ENCODE peak calls at places on chromosomes 13 and 19, in ten cellular contexts. B is PC-9; T is progenitor cell of endocrine pancreas; Q is ELR; L is stimulated activated CD8-positive, alpha-beta memory T cell treated with anti-CD3 and anti-CD28 coated beads, Interleukin-2, amount 100 ng/mL, for 1 hour; W is HT1080; X is NCI-H1105 treated with DMSO at 0.1 percent for 48 hours; F is suprapubic skin; U is upper lobe of right lung; G is fibroblast of gingiva. A is an unnamed sample.

GRCh38 chr13:41001695-41002094 is 17.4 kb downstream of the ELF1 start:
- DNase-seq in B (no peak), T (no peak), Q (no peak), L (no peak), W (no peak), X (no peak), F (no peak), U (no peak), G (no peak), A (no peak)

GRCh38 chr13:51639171-51639570 is 54.9 kb downstream of the WDFY2 start:
- DNase-seq in B (no peak), T (no peak), Q (peak), L (no peak), W (no peak), X (no peak), F (no peak), U (no peak), G (no peak), A (no peak)

GRCh38 chr19:41159861-41160260 is 33.2 kb upstream of the CYP2S1 start:
- DNase-seq in B (no peak), T (no peak), Q (no peak), L (no peak), W (no peak), X (no peak), F (no peak), U (no peak), G (no peak), A (no peak)

GRCh38 chr19:11963566-11964355 is 1.1 kb upstream of the ZNF763 start:
- DNase-seq in B (peak), T (peak), Q (peak), L (peak), W (peak), X (peak), F (peak), U (peak), G (peak), A (peak)

GRCh38 chr19:2311093-2311492 is 3.1 kb upstream of the LINGO3 start:
- DNase-seq in B (no peak), T (no peak), Q (no peak), L (no peak), W (no peak), X (no peak), F (no peak), U (no peak), G (no peak), A (no peak)

GRCh38 chr13:105139380-105140285 is 1395.8 kb downstream of the EFNB2 start:
- DNase-seq in B (peak), T (no peak), Q (no peak), L (peak), W (peak), X (peak), F (peak), U (peak), G (no peak), A (no peak)

GRCh38 chr13:90717451-90717936 is 630.0 kb upstream of the MIR17HG start:
- DNase-seq in B (peak), T (no peak), Q (peak), L (no peak), W (peak), X (no peak), F (no peak), U (no peak), G (peak), A (no peak)

GRCh38 chr19:42099336-42099925 is 23.5 kb downstream of the ZNF574 start:
- DNase-seq in B (no peak), T (no peak), Q (no peak), L (no peak), W (no peak), X (no peak), F (no peak), U (no peak), G (no peak), A (no peak)

GRCh38 chr19:18098891-18099622 is 1.5 kb downstream of the MAST3 start:
- DNase-seq in B (no peak), T (no peak), Q (no peak), L (no peak), W (no peak), X (no peak), F (no peak), U (peak), G (no peak), A (no peak)

GRCh38 chr13:113759525-113760137 is 605 bp downstream of the TMEM255B start:
- DNase-seq in B (no peak), T (no peak), Q (peak), L (no peak), W (no peak), X (peak), F (peak), U (peak), G (no peak), A (no peak)

GRCh38 chr19:45769821-45770191 is 754 bp upstream of the SIX5 start:
- DNase-seq in B (no peak), T (no peak), Q (peak), L (peak), W (no peak), X (peak), F (peak), U (no peak), G (peak), A (peak)

GRCh38 chr19:15452111-15453047 is 2.6 kb upstream of the WIZ start:
- DNase-seq in B (peak), T (peak), Q (peak), L (no peak), W (peak), X (no peak), F (peak), U (peak), G (peak), A (peak)

GRCh38 chr13:112696869-112697465 is 7.1 kb downstream of the ATP11A start:
- DNase-seq in B (no peak), T (no peak), Q (no peak), L (no peak), W (no peak), X (no peak), F (peak), U (no peak), G (no peak), A (no peak)

GRCh38 chr13:67230774-67231480 is 791 bp upstream of the PCDH9 start:
- DNase-seq in B (peak), T (peak), Q (peak), L (no peak), W (peak), X (peak), F (peak), U (peak), G (peak), A (peak)

GRCh38 chr19:8096071-8096470 is 43.5 kb downstream of the CCL25 start:
- DNase-seq in B (no peak), T (no peak), Q (no peak), L (no peak), W (no peak), X (no peak), F (no peak), U (no peak), G (no peak), A (no peak)

GRCh38 chr13:110677731-110678545 is 28.0 kb downstream of the CARS2 start:
- DNase-seq in B (no peak), T (no peak), Q (peak), L (no peak), W (no peak), X (no peak), F (no peak), U (no peak), G (no peak), A (no peak)

GRCh38 chr13:58032676-58033440 is 401.3 kb downstream of the PCDH17 start:
- DNase-seq in B (no peak), T (no peak), Q (no peak), L (no peak), W (no peak), X (no peak), F (no peak), U (no peak), G (no peak), A (no peak)

GRCh38 chr19:24054044-24054935 is 32.7 kb upstream of the ZNF254 start:
- DNase-seq in B (peak), T (no peak), Q (peak), L (no peak), W (peak), X (no peak), F (peak), U (no peak), G (peak), A (no peak)

GRCh38 chr19:7288977-7289376 is 5.2 kb downstream of the INSR start:
- DNase-seq in B (no peak), T (no peak), Q (no peak), L (no peak), W (no peak), X (no peak), F (no peak), U (no peak), G (no peak), A (no peak)

GRCh38 chr19:18765224-18765623 is 25.9 kb downstream of the COMP start:
- DNase-seq in B (peak), T (no peak), Q (no peak), L (no peak), W (no peak), X (peak), F (no peak), U (no peak), G (no peak), A (no peak)

GRCh38 chr19:29014857-29015436 is 198.0 kb downstream of the UQCRFS1 start:
- DNase-seq in B (no peak), T (no peak), Q (peak), L (no peak), W (no peak), X (no peak), F (no peak), U (no peak), G (no peak), A (no peak)

GRCh38 chr13:50693755-50694154 is 149.7 kb downstream of the DLEU7 start:
- DNase-seq in B (no peak), T (no peak), Q (peak), L (no peak), W (peak), X (no peak), F (no peak), U (no peak), G (peak), A (no peak)

GRCh38 chr19:49222011-49222410 is 64.4 kb downstream of the TRPM4 start:
- DNase-seq in B (no peak), T (no peak), Q (peak), L (no peak), W (no peak), X (no peak), F (no peak), U (no peak), G (no peak), A (no peak)

GRCh38 chr13:59477011-59477410 is 686.7 kb downstream of the DIAPH3 start:
- DNase-seq in B (no peak), T (no peak), Q (no peak), L (no peak), W (no peak), X (no peak), F (no peak), U (no peak), G (no peak), A (no peak)

GRCh38 chr13:43776680-43777079 is 10.1 kb downstream of the ENOX1 start:
- DNase-seq in B (no peak), T (no peak), Q (no peak), L (no peak), W (peak), X (no peak), F (no peak), U (no peak), G (no peak), A (no peak)

GRCh38 chr13:22482496-22483000 is 698.2 kb upstream of the SGCG start:
- DNase-seq in B (no peak), T (no peak), Q (no peak), L (no peak), W (no peak), X (no peak), F (no peak), U (no peak), G (no peak), A (no peak)

GRCh38 chr13:75508002-75508548 is 26.1 kb upstream of the TBC1D4 start:
- DNase-seq in B (no peak), T (no peak), Q (no peak), L (no peak), W (no peak), X (no peak), F (no peak), U (no peak), G (no peak), A (no peak)

GRCh38 chr13:59584902-59585670 is 578.6 kb downstream of the DIAPH3 start:
- DNase-seq in B (no peak), T (no peak), Q (no peak), L (no peak), W (no peak), X (no peak), F (no peak), U (no peak), G (no peak), A (no peak)

GRCh38 chr13:46679369-46680180 is 117.4 kb downstream of the ESD start:
- DNase-seq in B (no peak), T (no peak), Q (peak), L (no peak), W (peak), X (no peak), F (no peak), U (no peak), G (peak), A (no peak)

GRCh38 chr13:33744589-33745369 is 73.2 kb upstream of the RFC3 start:
- DNase-seq in B (no peak), T (no peak), Q (no peak), L (no peak), W (peak), X (peak), F (no peak), U (peak), G (peak), A (no peak)